ENCODE peak calls at places on chromosome 14, in eight cellular contexts. E is activated T-cell treated with anti-CD3 and anti-CD28 coated beads, Interleukin-2, amount 50 U/mL, for 72 hours; X is HFFc6; L is pons; D is T-helper 1 cell; H is activated CD4-positive, alpha-beta T cell treated with anti-CD3 and anti-CD28 coated beads for 36 hours; S is naive thymus-derived CD8-positive, alpha-beta T cell; R is tibial artery. K is an unnamed sample.

GRCh38 chr14:75433631-75434556 is 6.1 kb downstream of the JDP2 start:
- DNase-seq in R (no peak), D (no peak), H (no peak), S (no peak), E (no peak), L (no peak), X (peak; percentile 75), K (no peak)

GRCh38 chr14:105879867-105880561 is 353.6 kb downstream of the TMEM121 start:
- DNase-seq in H (peak; percentile 3), L (no peak), R (peak; percentile 60), E (no peak), S (peak; percentile 20), D (no peak), X (no peak), K (no peak)

GRCh38 chr14:31420013-31420318 is 384 bp downstream of the HEATR5A start:
- DNase-seq in S (no peak), H (peak; percentile 23), X (no peak), E (peak; percentile 28), L (no peak), R (peak; percentile 79), D (peak; percentile 7), K (peak; percentile 12)

GRCh38 chr14:85590784-85591183 is 60.8 kb downstream of the FLRT2 start:
- DNase-seq in S (no peak), X (peak; percentile 32), H (no peak), R (no peak), L (no peak), D (no peak), E (no peak), K (no peak)

GRCh38 chr14:99595034-99595433 is 9.0 kb downstream of the CCDC85C start:
- DNase-seq in R (no peak), L (no peak), H (peak; percentile 68), S (no peak), X (no peak), E (peak; percentile 47), D (no peak), K (peak; percentile 17)

GRCh38 chr14:93525691-93526451 is 95.1 kb downstream of the UNC79 start:
- DNase-seq in R (no peak), H (no peak), L (no peak), D (no peak), E (no peak), S (no peak), X (peak; percentile 4), K (no peak)

GRCh38 chr14:54650331-54651017 is 83.5 kb downstream of the SAMD4A start:
- DNase-seq in D (no peak), S (no peak), E (no peak), L (peak; percentile 81), R (peak; percentile 87), H (no peak), X (peak; percentile 64), K (no peak)

GRCh38 chr14:101819251-101819990 is 57.9 kb downstream of the PPP2R5C start:
- DNase-seq in D (peak; percentile 76), S (peak; percentile 87), E (peak; percentile 73), L (no peak), H (peak; percentile 80), R (no peak), X (no peak), K (peak; percentile 91)

GRCh38 chr14:55127491-55127951 is 1.5 kb upstream of the LGALS3 start:
- DNase-seq in L (no peak), H (no peak), X (peak; percentile 92), S (no peak), R (no peak), D (no peak), E (no peak), K (no peak)

GRCh38 chr14:88831285-88831684 is 6.8 kb downstream of the TTC8 start:
- DNase-seq in R (peak; percentile 70), L (no peak), E (no peak), H (no peak), D (no peak), S (no peak), X (peak; percentile 81), K (no peak)

GRCh38 chr14:100027771-100028490 is 37.3 kb upstream of the EVL start:
- DNase-seq in R (no peak), S (no peak), L (no peak), X (no peak), E (no peak), D (no peak), H (no peak), K (no peak)

GRCh38 chr14:28297559-28297958 is 469.0 kb upstream of the FOXG1 start:
- DNase-seq in E (no peak), R (no peak), H (no peak), S (no peak), X (no peak), L (peak; percentile 35), D (no peak), K (no peak)

GRCh38 chr14:64038857-64039542 is 186.2 kb downstream of the SYNE2 start:
- DNase-seq in E (no peak), H (no peak), L (no peak), R (no peak), X (no peak), S (no peak), D (no peak), K (no peak)

GRCh38 chr14:87815121-87815520 is 177.9 kb downstream of the GALC start:
- DNase-seq in E (no peak), X (no peak), L (no peak), S (no peak), D (no peak), R (no peak), H (no peak), K (no peak)

GRCh38 chr14:40694026-40694425 is 912.6 kb upstream of the LRFN5 start:
- DNase-seq in R (peak; percentile 19), S (no peak), D (no peak), H (no peak), L (no peak), E (no peak), X (no peak), K (no peak)

GRCh38 chr14:104806625-104807465 is 5.9 kb downstream of the ZBTB42 start:
- DNase-seq in R (no peak), S (no peak), E (no peak), H (no peak), L (no peak), D (no peak), X (no peak), K (no peak)

GRCh38 chr14:91866061-91866460 is 1.3 kb downstream of the TC2N start:
- DNase-seq in D (no peak), S (peak; percentile 35), H (peak; percentile 66), X (no peak), L (no peak), R (no peak), E (peak; percentile 74), K (no peak)

GRCh38 chr14:53964249-53964648 is 7.6 kb upstream of the BMP4 start:
- DNase-seq in H (no peak), X (no peak), L (no peak), S (no peak), D (no peak), R (no peak), E (no peak), K (no peak)

GRCh38 chr14:61388173-61388975 is 67.0 kb downstream of the PRKCH start:
- DNase-seq in E (peak; percentile 60), H (peak; percentile 71), R (no peak), S (peak; percentile 50), L (peak; percentile 29), D (no peak), X (no peak), K (peak; percentile 51)

GRCh38 chr14:58353516-58354299 is 42.0 kb upstream of the TOMM20L start:
- DNase-seq in X (no peak), D (no peak), S (no peak), E (no peak), L (no peak), R (no peak), H (no peak), K (no peak)

GRCh38 chr14:96852823-96853422 is 55.7 kb downstream of the VRK1 start:
- DNase-seq in R (no peak), S (peak; percentile 9), E (peak; percentile 4), X (peak; percentile 52), L (peak; percentile 19), D (peak; percentile 1), H (no peak), K (no peak)

GRCh38 chr14:89025581-89026236 is 201.3 kb downstream of the TTC8 start:
- DNase-seq in X (peak; percentile 37), L (no peak), D (no peak), R (no peak), S (no peak), H (no peak), E (no peak), K (no peak)

GRCh38 chr14:50038398-50039119 is 77.8 kb downstream of the VCPKMT start:
- DNase-seq in X (peak; percentile 99), E (peak; percentile 87), S (no peak), H (peak; percentile 88), D (no peak), L (peak; percentile 71), R (no peak), K (no peak)

GRCh38 chr14:105439710-105440553 is 20.3 kb downstream of the MTA1 start:
- DNase-seq in E (no peak), D (no peak), X (no peak), H (no peak), S (no peak), L (no peak), R (no peak), K (no peak)

GRCh38 chr14:90627478-90627877 is 188.8 kb downstream of the TTC7B start:
- DNase-seq in H (no peak), E (no peak), D (no peak), S (no peak), X (no peak), L (no peak), R (no peak), K (no peak)

GRCh38 chr14:73724696-73725095 is 10.5 kb upstream of the PNMA1 start:
- DNase-seq in D (no peak), E (no peak), L (no peak), R (peak; percentile 65), S (no peak), H (no peak), X (no peak), K (no peak)

GRCh38 chr14:32370720-32371119 is 41.6 kb downstream of the AKAP6 start:
- DNase-seq in R (no peak), L (no peak), X (peak; percentile 80), H (no peak), S (no peak), D (no peak), E (no peak), K (no peak)

GRCh38 chr14:74595006-74595735 is 16.9 kb downstream of the LTBP2 start:
- DNase-seq in H (no peak), R (peak; percentile 86), S (no peak), E (no peak), X (no peak), L (no peak), D (no peak), K (no peak)

GRCh38 chr14:90429764-90430163 is 32.9 kb downstream of the CALM1 start:
- DNase-seq in L (no peak), D (no peak), R (no peak), E (no peak), S (no peak), H (no peak), X (no peak), K (no peak)

GRCh38 chr14:67410313-67410712 is 1.7 kb downstream of the PLEK2 start:
- DNase-seq in E (no peak), R (no peak), H (no peak), L (no peak), D (no peak), S (no peak), X (no peak), K (no peak)

GRCh38 chr14:91727121-91727520 is 4.8 kb downstream of the CATSPERB start:
- DNase-seq in H (no peak), S (no peak), R (no peak), L (no peak), X (no peak), D (no peak), E (no peak), K (no peak)

GRCh38 chr14:73369433-73369832 is 88.9 kb downstream of the NUMB start:
- DNase-seq in R (no peak), S (no peak), H (no peak), X (no peak), E (no peak), L (no peak), D (no peak), K (no peak)

GRCh38 chr14:102262894-102263462 is 42.0 kb downstream of the MOK start:
- DNase-seq in R (no peak), H (no peak), X (peak; percentile 25), S (no peak), L (peak; percentile 61), D (no peak), E (no peak), K (no peak)

GRCh38 chr14:71908141-71908540 is 24.1 kb upstream of the RGS6 start:
- DNase-seq in X (no peak), E (no peak), H (no peak), D (no peak), L (no peak), S (no peak), R (no peak), K (no peak)

K was measured in central memory CD4-positive, alpha-beta T cell.